ENCODE peak calls at places on chromosomes 1 and 21, in six cellular contexts. One of them, this sample, is unnamed. For H3K4me1, the result is how much of the 10 kb centered on the place peaks cover.

GRCh38 chr1:31883357-31883942 is 54.7 kb downstream of the PTP4A2 start:
- DNase-seq in psoas muscle: no peak
- DNase-seq in left lung: no peak
- DNase-seq in fibroblast of lung: no peak
- DNase-seq in aorta: no peak
- DNase-seq in GM23338: no peak
- DNase-seq in this sample: no peak

GRCh38 chr1:22268327-22268726 is 125.4 kb upstream of the WNT4 start:
- DNase-seq in psoas muscle: no peak
- DNase-seq in left lung: no peak
- DNase-seq in fibroblast of lung: no peak
- DNase-seq in aorta: no peak
- DNase-seq in GM23338: no peak
- DNase-seq in this sample: no peak

GRCh38 chr1:79380078-79380477 is 373.5 kb upstream of the ADGRL4 start:
- DNase-seq in psoas muscle: no peak
- DNase-seq in left lung: no peak
- DNase-seq in fibroblast of lung: no peak
- DNase-seq in aorta: no peak
- DNase-seq in GM23338: peak
- DNase-seq in this sample: no peak

GRCh38 chr1:30872948-30873263 is 35.7 kb downstream of the SDC3 start:
- DNase-seq in psoas muscle: no peak
- DNase-seq in left lung: no peak
- DNase-seq in fibroblast of lung: peak
- DNase-seq in aorta: no peak
- DNase-seq in GM23338: peak
- DNase-seq in this sample: no peak

GRCh38 chr1:242556276-242556675 is 31.8 kb upstream of the PLD5 start:
- DNase-seq in psoas muscle: no peak
- DNase-seq in left lung: no peak
- DNase-seq in fibroblast of lung: no peak
- DNase-seq in aorta: no peak
- DNase-seq in GM23338: no peak
- DNase-seq in this sample: no peak

GRCh38 chr1:115655916-115656315 is 14.1 kb downstream of the VANGL1 start:
- DNase-seq in psoas muscle: no peak
- DNase-seq in left lung: no peak
- DNase-seq in fibroblast of lung: no peak
- DNase-seq in aorta: no peak
- DNase-seq in GM23338: no peak
- DNase-seq in this sample: no peak

GRCh38 chr1:22437573-22437972 is 14.1 kb upstream of the ZBTB40 start:
- DNase-seq in psoas muscle: no peak
- DNase-seq in left lung: no peak
- DNase-seq in fibroblast of lung: peak
- DNase-seq in aorta: no peak
- DNase-seq in GM23338: no peak
- DNase-seq in this sample: no peak

GRCh38 chr1:41917835-41918449 is 780 bp downstream of the HIVEP3 start:
- DNase-seq in psoas muscle: peak
- DNase-seq in left lung: peak
- DNase-seq in fibroblast of lung: peak
- DNase-seq in aorta: no peak
- DNase-seq in GM23338: peak
- DNase-seq in this sample: no peak

GRCh38 chr21:34280389-34280795 is 83.4 kb upstream of the KCNE2 start:
- DNase-seq in psoas muscle: peak
- DNase-seq in left lung: no peak
- DNase-seq in fibroblast of lung: peak
- DNase-seq in aorta: no peak
- DNase-seq in GM23338: no peak
- DNase-seq in this sample: peak

GRCh38 chr1:40530735-40531380 is 579 bp upstream of the ZNF684 start:
- DNase-seq in psoas muscle: no peak
- DNase-seq in left lung: no peak
- DNase-seq in fibroblast of lung: no peak
- DNase-seq in aorta: no peak
- DNase-seq in GM23338: peak
- DNase-seq in this sample: no peak

GRCh38 chr1:150922519-150922975 is 3.6 kb upstream of the SETDB1 start:
- DNase-seq in psoas muscle: peak
- DNase-seq in left lung: peak
- DNase-seq in fibroblast of lung: peak
- DNase-seq in aorta: peak
- DNase-seq in GM23338: peak
- DNase-seq in this sample: peak

GRCh38 chr1:41626146-41626545 is 141.7 kb upstream of the EDN2 start:
- DNase-seq in psoas muscle: no peak
- DNase-seq in left lung: no peak
- DNase-seq in fibroblast of lung: no peak
- DNase-seq in aorta: no peak
- DNase-seq in GM23338: no peak
- DNase-seq in this sample: no peak

GRCh38 chr1:237891979-237892378 is 1.3 kb upstream of the ZP4 start:
- DNase-seq in psoas muscle: no peak
- DNase-seq in left lung: no peak
- DNase-seq in fibroblast of lung: no peak
- DNase-seq in aorta: no peak
- DNase-seq in GM23338: no peak
- DNase-seq in this sample: no peak

GRCh38 chr1:86619313-86619712 is 72.4 kb downstream of the CLCA4 start:
- DNase-seq in psoas muscle: no peak
- DNase-seq in left lung: no peak
- DNase-seq in fibroblast of lung: no peak
- DNase-seq in aorta: no peak
- DNase-seq in GM23338: no peak
- DNase-seq in this sample: no peak

GRCh38 chr1:118809586-118809985 is 178.6 kb downstream of the TBX15 start:
- DNase-seq in psoas muscle: no peak
- DNase-seq in left lung: no peak
- DNase-seq in fibroblast of lung: no peak
- DNase-seq in aorta: no peak
- DNase-seq in GM23338: no peak
- DNase-seq in this sample: no peak

GRCh38 chr1:42934111-42934510 is 24.6 kb downstream of the SLC2A1 start:
- DNase-seq in psoas muscle: no peak
- DNase-seq in left lung: peak
- DNase-seq in fibroblast of lung: no peak
- DNase-seq in aorta: no peak
- DNase-seq in GM23338: no peak
- DNase-seq in this sample: no peak
- H3K4me1 ChIP-seq in psoas muscle: under half
- H3K4me1 ChIP-seq in left lung: under half
- H3K4me1 ChIP-seq in fibroblast of lung: under half
- H3K4me1 ChIP-seq in aorta: under half
- H3K4me1 ChIP-seq in GM23338: under half
- H3K4me1 ChIP-seq in this sample: under half

GRCh38 chr1:234845836-234846235 is 235.9 kb upstream of the IRF2BP2 start:
- DNase-seq in psoas muscle: no peak
- DNase-seq in left lung: no peak
- DNase-seq in fibroblast of lung: no peak
- DNase-seq in aorta: no peak
- DNase-seq in GM23338: no peak
- DNase-seq in this sample: no peak

GRCh38 chr1:234849824-234850223 is 239.8 kb upstream of the IRF2BP2 start:
- DNase-seq in psoas muscle: no peak
- DNase-seq in left lung: no peak
- DNase-seq in fibroblast of lung: no peak
- DNase-seq in aorta: no peak
- DNase-seq in GM23338: no peak
- DNase-seq in this sample: no peak

GRCh38 chr1:234851450-234852438 is 241.8 kb upstream of the IRF2BP2 start:
- DNase-seq in psoas muscle: no peak
- DNase-seq in left lung: peak
- DNase-seq in fibroblast of lung: no peak
- DNase-seq in aorta: peak
- DNase-seq in GM23338: peak
- DNase-seq in this sample: no peak

GRCh38 chr1:234852659-234853058 is 242.7 kb upstream of the IRF2BP2 start:
- DNase-seq in psoas muscle: no peak
- DNase-seq in left lung: no peak
- DNase-seq in fibroblast of lung: no peak
- DNase-seq in aorta: no peak
- DNase-seq in GM23338: no peak
- DNase-seq in this sample: no peak

GRCh38 chr1:234848972-234849641 is 239.1 kb upstream of the IRF2BP2 start:
- DNase-seq in psoas muscle: no peak
- DNase-seq in left lung: no peak
- DNase-seq in fibroblast of lung: peak
- DNase-seq in aorta: no peak
- DNase-seq in GM23338: no peak
- DNase-seq in this sample: no peak
- H3K4me1 ChIP-seq in psoas muscle: under half
- H3K4me1 ChIP-seq in left lung: under half
- H3K4me1 ChIP-seq in fibroblast of lung: under half
- H3K4me1 ChIP-seq in aorta: under half
- H3K4me1 ChIP-seq in GM23338: under half
- H3K4me1 ChIP-seq in this sample: under half

GRCh38 chr1:230864441-230864840 is 3.9 kb downstream of the C1orf198 start:
- DNase-seq in psoas muscle: no peak
- DNase-seq in left lung: no peak
- DNase-seq in fibroblast of lung: no peak
- DNase-seq in aorta: no peak
- DNase-seq in GM23338: no peak
- DNase-seq in this sample: no peak

GRCh38 chr1:230866171-230866811 is 2.0 kb downstream of the C1orf198 start:
- DNase-seq in psoas muscle: no peak
- DNase-seq in left lung: no peak
- DNase-seq in fibroblast of lung: no peak
- DNase-seq in aorta: no peak
- DNase-seq in GM23338: no peak
- DNase-seq in this sample: no peak

GRCh38 chr1:230863449-230863848 is 4.9 kb downstream of the C1orf198 start:
- DNase-seq in psoas muscle: peak
- DNase-seq in left lung: peak
- DNase-seq in fibroblast of lung: no peak
- DNase-seq in aorta: no peak
- DNase-seq in GM23338: peak
- DNase-seq in this sample: no peak

GRCh38 chr1:230867119-230867902 is 1.0 kb downstream of the C1orf198 start:
- DNase-seq in psoas muscle: no peak
- DNase-seq in left lung: no peak
- DNase-seq in fibroblast of lung: peak
- DNase-seq in aorta: no peak
- DNase-seq in GM23338: no peak
- DNase-seq in this sample: no peak

GRCh38 chr1:230865062-230865817 is 3.1 kb downstream of the C1orf198 start:
- DNase-seq in psoas muscle: no peak
- DNase-seq in left lung: no peak
- DNase-seq in fibroblast of lung: no peak
- DNase-seq in aorta: no peak
- DNase-seq in GM23338: no peak
- DNase-seq in this sample: no peak
- H3K4me1 ChIP-seq in psoas muscle: half or more
- H3K4me1 ChIP-seq in left lung: under half
- H3K4me1 ChIP-seq in fibroblast of lung: under half
- H3K4me1 ChIP-seq in aorta: under half
- H3K4me1 ChIP-seq in GM23338: under half
- H3K4me1 ChIP-seq in this sample: under half

GRCh38 chr1:214006845-214007244 is 19.1 kb downstream of the PROX1 start:
- DNase-seq in psoas muscle: no peak
- DNase-seq in left lung: no peak
- DNase-seq in fibroblast of lung: no peak
- DNase-seq in aorta: no peak
- DNase-seq in GM23338: no peak
- DNase-seq in this sample: no peak
- H3K4me1 ChIP-seq in psoas muscle: under half
- H3K4me1 ChIP-seq in left lung: under half
- H3K4me1 ChIP-seq in fibroblast of lung: under half
- H3K4me1 ChIP-seq in aorta: under half
- H3K4me1 ChIP-seq in GM23338: under half
- H3K4me1 ChIP-seq in this sample: under half

GRCh38 chr1:3197781-3198316 is 128.8 kb downstream of the PRDM16 start:
- DNase-seq in psoas muscle: no peak
- DNase-seq in left lung: no peak
- DNase-seq in fibroblast of lung: no peak
- DNase-seq in aorta: no peak
- DNase-seq in GM23338: no peak
- DNase-seq in this sample: no peak
- H3K4me1 ChIP-seq in psoas muscle: under half
- H3K4me1 ChIP-seq in left lung: under half
- H3K4me1 ChIP-seq in fibroblast of lung: under half
- H3K4me1 ChIP-seq in aorta: under half
- H3K4me1 ChIP-seq in GM23338: under half
- H3K4me1 ChIP-seq in this sample: under half

DNA sequence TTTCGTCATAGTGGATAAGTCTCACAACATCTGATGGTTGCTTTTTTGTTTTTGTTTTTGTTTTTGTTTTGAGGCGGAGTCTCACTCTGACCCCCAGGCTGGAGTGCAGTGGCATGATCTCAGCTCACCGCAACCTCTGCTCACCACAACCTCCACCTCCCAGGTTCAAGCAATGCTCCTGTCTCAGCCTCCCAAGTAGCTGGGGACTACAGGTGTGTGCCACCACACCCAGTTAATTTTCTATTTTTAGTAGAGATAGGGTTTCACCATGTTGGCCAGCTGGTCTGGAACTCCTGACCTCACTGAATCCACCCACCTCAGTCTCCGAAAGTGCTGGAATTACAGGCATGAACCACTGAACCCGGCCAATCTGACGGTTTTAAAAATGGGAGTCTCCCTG is 109.2 kb downstream of the RERE start:
- DNase-seq in psoas muscle: no peak
- DNase-seq in left lung: no peak
- DNase-seq in fibroblast of lung: no peak
- DNase-seq in aorta: no peak
- DNase-seq in GM23338: no peak
- DNase-seq in this sample: no peak
- H3K4me1 ChIP-seq in psoas muscle: under half
- H3K4me1 ChIP-seq in left lung: under half
- H3K4me1 ChIP-seq in fibroblast of lung: under half
- H3K4me1 ChIP-seq in aorta: under half
- H3K4me1 ChIP-seq in GM23338: under half
- H3K4me1 ChIP-seq in this sample: under half

GRCh38 chr1:84073266-84073665 is 70.8 kb upstream of the PRKACB start:
- DNase-seq in psoas muscle: no peak
- DNase-seq in left lung: no peak
- DNase-seq in fibroblast of lung: peak
- DNase-seq in aorta: no peak
- DNase-seq in GM23338: no peak
- DNase-seq in this sample: no peak
- H3K4me1 ChIP-seq in psoas muscle: under half
- H3K4me1 ChIP-seq in left lung: under half
- H3K4me1 ChIP-seq in fibroblast of lung: under half
- H3K4me1 ChIP-seq in aorta: under half
- H3K4me1 ChIP-seq in GM23338: under half
- H3K4me1 ChIP-seq in this sample: under half